ENCODE peak calls at places on chromosomes 11 and 22, in six cellular contexts. F is uterus, B is ovary, Z is H1, Q is breast epithelium, C is tibial nerve. M is an unnamed sample.

GRCh38 chr22:45587638-45588481 is 83.8 kb upstream of the ATXN10 start:
- DNase-seq in F (no peak), B (no peak), Z (no peak), Q (no peak), C (no peak), M (no peak)

GRCh38 chr11:32312865-32313403 is 122.4 kb downstream of the WT1 start:
- DNase-seq in F (peak), B (peak), Z (peak), Q (no peak), C (no peak), M (no peak)

GRCh38 chr11:131712897-131713296 is 342.5 kb downstream of the NTM start:
- DNase-seq in F (no peak), B (no peak), Z (no peak), Q (no peak), C (no peak), M (no peak)

GRCh38 chr22:49633010-49633324 is 194.7 kb downstream of the BRD1 start:
- DNase-seq in F (no peak), B (no peak), Z (no peak), Q (no peak), C (no peak), M (no peak)

GRCh38 chr11:26704249-26704648 is 17.6 kb downstream of the SLC5A12 start:
- DNase-seq in F (no peak), B (no peak), Z (no peak), Q (no peak), C (no peak), M (no peak)

GRCh38 chr11:69949327-69949726 is 128.8 kb upstream of the ANO1 start:
- DNase-seq in F (no peak), B (no peak), Z (no peak), Q (peak), C (no peak), M (no peak)

GRCh38 chr11:76801205-76801604 is 18.0 kb downstream of the TSKU start:
- DNase-seq in F (peak), B (no peak), Z (peak), Q (no peak), C (peak), M (peak)

GRCh38 chr11:71418643-71419042 is 29.6 kb downstream of the DHCR7 start:
- DNase-seq in F (no peak), B (no peak), Z (no peak), Q (no peak), C (no peak), M (no peak)

GRCh38 chr11:45622283-45622682 is 43.1 kb downstream of the CHST1 start:
- DNase-seq in F (no peak), B (no peak), Z (no peak), Q (no peak), C (no peak), M (no peak)

DNA sequence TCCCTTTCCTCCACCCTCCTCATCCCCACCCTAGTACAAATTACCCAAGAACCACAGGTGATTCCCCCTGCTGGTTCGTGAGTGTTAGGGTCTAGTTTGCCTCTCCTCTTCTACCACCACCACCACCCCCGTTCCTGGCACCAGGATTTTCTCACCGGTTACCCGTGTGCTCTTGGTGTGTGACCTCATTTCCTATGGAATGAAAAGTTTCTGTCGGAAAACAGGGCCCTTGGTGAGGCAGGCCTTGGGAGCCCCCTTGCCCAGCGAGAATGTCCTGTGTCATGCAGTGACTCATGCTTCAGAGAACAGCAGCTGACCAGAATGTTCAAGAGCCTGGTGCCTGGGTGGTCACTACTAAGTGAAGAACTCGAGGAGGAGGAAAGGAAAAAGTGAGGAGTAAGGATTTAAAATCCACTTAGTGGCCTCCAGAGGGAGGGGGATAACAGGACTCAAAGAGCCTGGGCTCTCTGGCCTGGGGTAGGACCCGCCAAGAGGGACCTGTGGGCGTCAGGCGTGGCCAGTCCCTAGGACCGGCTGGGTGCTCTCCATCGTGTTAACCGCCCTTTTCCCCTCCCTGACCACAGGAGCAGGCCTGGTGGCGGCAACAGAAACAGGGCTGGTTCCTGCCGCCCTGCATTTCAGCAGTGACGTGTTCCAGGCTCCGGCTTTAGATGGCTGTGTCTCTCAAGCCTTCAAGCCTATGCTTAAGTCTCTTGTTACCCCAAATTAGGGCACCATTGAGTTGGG is 30.2 kb downstream of the C22orf31 start:
- DNase-seq in F (peak), B (peak), Z (peak), Q (peak), C (peak), M (peak)
- TF ChIP-seq POLR2A in F (peak), B (no peak), Z (no peak), Q (no peak), C (peak), M (no peak)

GRCh38 chr11:65505434-65506315 is 6.8 kb downstream of the MALAT1 start:
- DNase-seq in F (no peak), B (peak), Z (no peak), Q (no peak), C (peak), M (peak)

GRCh38 chr11:65506316-65506769 is 7.5 kb downstream of the MALAT1 start:
- DNase-seq in F (no peak), B (no peak), Z (no peak), Q (no peak), C (no peak), M (no peak)

GRCh38 chr11:65503923-65504670 is 5.3 kb downstream of the MALAT1 start:
- DNase-seq in F (no peak), B (no peak), Z (no peak), Q (no peak), C (peak), M (peak)

GRCh38 chr11:65503606-65503922 is 4.7 kb downstream of the MALAT1 start:
- DNase-seq in F (no peak), B (no peak), Z (no peak), Q (no peak), C (no peak), M (no peak)

GRCh38 chr11:65504671-65505433 is 6.0 kb downstream of the MALAT1 start:
- DNase-seq in F (no peak), B (peak), Z (no peak), Q (no peak), C (no peak), M (no peak)
- TF ChIP-seq POLR2A in F (no peak), B (no peak), Z (peak), Q (no peak), C (peak), M (peak)

GRCh38 chr11:61477734-61478148 is 30.8 kb upstream of the LRRC10B start:
- DNase-seq in F (peak), B (peak), Z (peak), Q (no peak), C (peak), M (peak)
- TF ChIP-seq POLR2A in F (no peak), B (no peak), Z (no peak), Q (no peak), C (no peak), M (no peak)

DNA sequence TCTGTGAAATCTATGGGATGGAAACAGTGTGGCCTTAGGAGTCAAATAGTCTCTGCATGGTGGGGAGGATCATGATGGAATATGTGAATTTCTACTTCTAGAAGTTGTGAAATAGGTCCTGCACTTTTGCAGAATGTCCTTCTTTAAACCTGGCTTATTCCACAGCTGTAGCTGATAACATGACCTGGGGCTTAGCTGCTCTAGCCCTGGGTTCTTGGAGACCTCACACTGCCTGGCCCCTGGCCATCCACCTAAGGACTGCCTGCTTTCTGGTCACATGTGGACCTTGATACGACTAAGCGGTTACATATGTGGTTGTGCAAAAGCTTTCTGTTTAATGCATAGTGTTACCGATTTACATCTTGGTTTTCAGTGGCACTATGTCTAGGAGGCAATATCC is 88.2 kb downstream of the SWAP70 start:
- DNase-seq in F (no peak), B (peak), Z (no peak), Q (no peak), C (no peak), M (no peak)
- TF ChIP-seq POLR2A in F (no peak), B (no peak), Z (no peak), Q (no peak), C (no peak), M (no peak)

M was measured in prostate gland.